ENCODE peak calls at places on chromosomes 7 and 10, in seven cellular contexts. K is left cardiac atrium; Y is stimulated activated CD4-positive, alpha-beta T cell treated with anti-CD3 and anti-CD28 coated beads, Interleukin-2, amount 100 ng/mL, for 24 hours; J is activated T-cell treated with anti-CD3 and anti-CD28 coated beads for 1 hour; C is NCI-H510A treated with DMSO at 0.1 percent for 48 hours; V is adipocyte; O is stimulated activated CD8-positive, alpha-beta memory T cell treated with anti-CD3 and anti-CD28 coated beads, Interleukin-7, amount 100 ng/mL, for 48 hours. I is an unnamed sample.

GRCh38 chr10:132181691-132182425 is 4.9 kb upstream of the DPYSL4 start:
- DNase-seq in K (no peak), Y (no peak), J (no peak), C (no peak), V (no peak), O (no peak), I (no peak)

GRCh38 chr10:21169271-21169670 is 272.2 kb upstream of the NEBL start:
- DNase-seq in K (no peak), Y (no peak), J (no peak), C (no peak), V (no peak), O (no peak), I (no peak)

GRCh38 chr10:95375418-95375817 is 84.6 kb upstream of the PDLIM1 start:
- DNase-seq in K (no peak), Y (no peak), J (no peak), C (no peak), V (no peak), O (no peak), I (no peak)

GRCh38 chr10:32982293-32982709 is 24.3 kb upstream of the ITGB1 start:
- DNase-seq in K (no peak), Y (no peak), J (no peak), C (no peak), V (peak), O (no peak), I (peak)

GRCh38 chr10:15106352-15107013 is 9.3 kb downstream of the RPP38 start:
- DNase-seq in K (peak), Y (peak), J (peak), C (peak), V (peak), O (no peak), I (peak)

GRCh38 chr7:129664029-129665012 is 52.8 kb downstream of the NRF1 start:
- DNase-seq in K (no peak), Y (no peak), J (no peak), C (peak), V (peak), O (no peak), I (peak)

GRCh38 chr7:108030536-108030935 is 27.6 kb upstream of the LAMB1 start:
- DNase-seq in K (no peak), Y (no peak), J (no peak), C (no peak), V (peak), O (no peak), I (peak)

GRCh38 chr10:66836057-66836456 is 89.8 kb upstream of the LRRTM3 start:
- DNase-seq in K (no peak), Y (no peak), J (no peak), C (no peak), V (peak), O (no peak), I (peak)

GRCh38 chr10:116259638-116260037 is 13.4 kb downstream of the GFRA1 start:
- DNase-seq in K (no peak), Y (no peak), J (no peak), C (no peak), V (no peak), O (no peak), I (no peak)